ENCODE peak calls at places on chromosomes 3 and 15, in four cellular contexts. I is DND-41; R is CD8-positive, alpha-beta T cell; D is spleen. F is an unnamed sample.

GRCh38 chr3:194675081-194675640 is 3.2 kb upstream of the LSG1 start:
- DNase-seq in R (no peak), I (no peak), D (no peak), F (no peak)

GRCh38 chr3:430186-430585 is 233.6 kb downstream of the CHL1 start:
- DNase-seq in I (no peak), D (no peak), R (no peak), F (no peak)

GRCh38 chr3:64266065-64266874 is 41.0 kb upstream of the PRICKLE2 start:
- DNase-seq in I (no peak), R (no peak), D (no peak), F (no peak)

GRCh38 chr3:152322756-152323155 is 54.0 kb downstream of the MBNL1 start:
- DNase-seq in R (no peak), I (no peak), D (no peak), F (no peak)

GRCh38 chr3:156680243-156680930 is 6.0 kb downstream of the TIPARP start:
- DNase-seq in I (no peak), D (no peak), R (no peak), F (no peak)

GRCh38 chr3:124802702-124803101 is 72.5 kb downstream of the UMPS start:
- DNase-seq in R (no peak), I (no peak), D (no peak), F (no peak)

GRCh38 chr15:93800805-93801204 is 430.6 kb upstream of the MCTP2 start:
- DNase-seq in I (no peak), D (no peak), R (no peak), F (no peak)

GRCh38 chr3:10568549-10568948 is 63.2 kb upstream of the ATP2B2 start:
- DNase-seq in R (no peak), I (no peak), D (no peak), F (no peak)

GRCh38 chr3:13405614-13406013 is 14.5 kb downstream of the NUP210 start:
- DNase-seq in D (peak), I (no peak), R (no peak), F (no peak)

GRCh38 chr3:120203016-120203415 is 82.0 kb downstream of the GPR156 start:
- DNase-seq in I (no peak), D (no peak), R (no peak), F (no peak)

GRCh38 chr3:16182612-16183011 is 8.1 kb downstream of the GALNT15 start:
- DNase-seq in I (no peak), R (no peak), D (no peak), F (no peak)

GRCh38 chr15:81256916-81257315 is 60.2 kb downstream of the IL16 start:
- DNase-seq in D (no peak), I (no peak), R (no peak), F (no peak)

GRCh38 chr3:112101946-112102345 is 15.8 kb downstream of the C3orf52 start:
- DNase-seq in I (no peak), R (no peak), D (no peak), F (no peak)

GRCh38 chr3:193548406-193548805 is 6.3 kb downstream of the ATP13A4 start:
- DNase-seq in D (no peak), I (no peak), R (no peak), F (no peak)

GRCh38 chr3:186239321-186239720 is 122.7 kb downstream of the DGKG start:
- DNase-seq in D (no peak), I (no peak), R (no peak), F (no peak)

GRCh38 chr15:40088929-40089755 is 19.5 kb downstream of the BMF start:
- DNase-seq in R (no peak), D (peak), I (no peak), F (no peak)

GRCh38 chr3:156751461-156752025 is 74.6 kb upstream of the LEKR1 start:
- DNase-seq in I (no peak), R (no peak), D (no peak), F (no peak)

GRCh38 chr3:414063-414462 is 217.5 kb downstream of the CHL1 start:
- DNase-seq in R (no peak), D (no peak), I (no peak), F (no peak)

GRCh38 chr3:186640473-186640818 is 247 bp downstream of the FETUB start:
- DNase-seq in I (no peak), R (no peak), D (no peak), F (no peak)

GRCh38 chr15:80609111-80609510 is 86.0 kb upstream of the ABHD17C start:
- DNase-seq in I (no peak), D (no peak), R (no peak), F (no peak)

GRCh38 chr15:71747128-71748083 is 62.9 kb upstream of the NR2E3 start:
- DNase-seq in I (no peak), R (no peak), D (no peak), F (no peak)

GRCh38 chr3:111073186-111073585 is 1.6 kb downstream of the NECTIN3 start:
- DNase-seq in I (no peak), D (no peak), R (no peak), F (no peak)

GRCh38 chr3:5545719-5546118 is 358.2 kb downstream of the EDEM1 start:
- DNase-seq in R (no peak), I (no peak), D (no peak), F (no peak)

GRCh38 chr3:150227839-150228238 is 180.3 kb upstream of the TSC22D2 start:
- DNase-seq in I (peak), D (no peak), R (no peak), F (no peak)

GRCh38 chr15:98728811-98729160 is 80.4 kb downstream of the IGF1R start:
- DNase-seq in D (no peak), I (no peak), R (no peak), F (no peak)

GRCh38 chr15:98728107-98728810 is 79.9 kb downstream of the IGF1R start:
- DNase-seq in D (no peak), R (no peak), I (no peak), F (no peak)

GRCh38 chr15:98729446-98730042 is 81.2 kb downstream of the IGF1R start:
- DNase-seq in R (no peak), I (no peak), D (no peak), F (no peak)

GRCh38 chr15:98725874-98726273 is 77.5 kb downstream of the IGF1R start:
- DNase-seq in D (no peak), I (no peak), R (no peak), F (no peak)

DNA sequence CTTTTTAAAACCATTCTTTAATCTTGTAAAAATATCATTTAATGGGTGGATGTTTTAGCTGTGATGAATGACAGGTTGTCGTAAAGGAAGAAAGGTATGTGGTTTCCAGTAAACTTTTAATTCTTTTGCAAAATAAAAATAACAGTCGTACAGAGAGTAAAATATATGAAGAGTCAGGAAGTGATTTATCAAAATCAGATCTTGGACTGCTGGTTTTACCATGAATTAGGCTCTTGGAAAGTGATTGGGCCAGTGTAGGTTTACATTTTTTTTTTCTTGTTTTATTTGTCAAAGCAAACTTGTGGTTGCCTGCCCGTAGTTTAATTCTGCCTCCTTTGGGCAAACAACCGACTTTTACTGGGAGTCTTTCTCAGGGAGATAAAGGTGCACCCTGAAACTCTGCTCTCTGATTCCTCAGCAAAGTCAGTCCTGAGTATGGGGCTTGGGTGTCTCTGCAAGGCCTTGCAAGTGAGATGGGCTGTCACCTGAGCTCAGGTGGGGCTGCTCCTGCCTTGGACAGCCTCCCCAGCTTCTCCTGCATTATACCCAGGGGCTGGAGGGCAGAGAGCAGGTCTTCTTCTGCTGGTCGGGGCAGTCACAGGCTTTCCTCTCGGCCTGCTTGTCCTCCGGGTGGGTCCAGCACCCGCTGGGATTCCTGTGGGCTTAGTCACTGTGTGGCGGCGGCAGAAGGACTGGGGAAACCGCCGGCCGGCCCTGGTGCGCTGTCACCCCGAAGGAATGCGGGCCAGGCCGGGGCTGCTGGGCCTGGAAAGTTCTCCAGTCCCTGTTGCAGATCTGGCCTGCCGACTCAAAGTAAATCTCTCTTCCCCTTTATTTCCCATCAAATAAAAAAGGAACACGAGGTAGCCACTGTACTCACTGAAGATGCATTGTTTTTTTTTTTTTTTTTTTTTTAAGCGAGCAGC is 79.0 kb downstream of the IGF1R start:
- DNase-seq in I (no peak), R (no peak), D (no peak), F (no peak)
- H3K4me3 ChIP-seq in I (no peak), R (no peak), D (no peak), F (no peak)

DNA sequence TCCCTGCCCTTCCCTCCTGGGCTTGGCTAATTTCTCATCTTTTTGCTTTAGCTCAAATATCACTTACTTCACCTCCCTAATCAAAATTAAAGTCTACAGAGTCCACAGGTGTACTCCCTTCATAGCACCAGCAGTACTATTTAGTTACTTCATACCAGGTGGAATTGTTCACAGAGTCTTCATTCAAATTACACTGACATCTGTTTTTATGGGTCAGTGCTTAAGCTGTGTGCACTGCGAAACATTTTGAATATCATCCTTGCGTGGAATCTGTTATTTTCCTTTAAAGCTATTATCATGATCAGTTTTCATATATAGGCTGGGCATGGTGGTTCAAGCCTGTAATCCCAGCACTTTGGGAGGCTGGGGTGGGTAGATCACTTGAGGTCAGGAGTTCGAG is 2.7 kb upstream of the SERF2 start:
- DNase-seq in I (no peak), R (no peak), D (no peak), F (no peak)
- H3K4me3 ChIP-seq in I (no peak), R (no peak), D (no peak), F (no peak)

DNA sequence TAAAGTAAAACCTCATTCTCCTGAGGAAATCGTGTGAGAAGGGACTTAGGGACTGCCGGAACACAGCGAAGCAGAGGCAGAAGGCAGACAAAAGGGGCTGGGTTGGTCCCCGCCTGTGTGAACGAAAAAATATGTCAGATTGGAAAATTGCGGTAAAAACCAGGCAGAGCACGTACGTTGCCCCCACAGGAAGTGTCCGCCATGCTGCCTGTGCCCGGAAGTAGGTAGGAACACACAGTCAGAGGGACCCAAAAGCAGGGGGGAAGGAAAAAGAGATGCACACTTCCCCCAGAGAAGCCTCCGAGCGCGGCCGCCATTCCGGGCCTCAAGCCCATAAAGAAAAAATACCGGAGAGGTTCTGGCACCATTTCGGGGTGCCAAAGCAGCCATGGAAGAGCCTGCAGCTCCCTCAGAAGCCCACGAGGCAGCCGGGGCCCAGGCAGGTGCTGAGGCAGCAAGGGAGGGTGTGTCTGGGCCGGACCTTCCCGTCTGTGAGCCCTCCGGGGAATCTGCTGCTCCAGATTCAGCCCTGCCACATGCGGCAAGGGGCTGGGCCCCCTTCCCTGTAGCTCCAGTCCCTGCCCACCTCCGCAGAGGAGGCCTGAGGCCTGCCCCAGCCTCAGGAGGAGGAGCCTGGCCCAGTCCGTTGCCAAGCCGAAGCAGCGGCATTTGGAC is at the start of gene MKRN3:
- DNase-seq in I (peak), R (peak), D (no peak), F (peak)
- H3K4me3 ChIP-seq in I (peak), R (peak), D (no peak), F (peak)

DNA sequence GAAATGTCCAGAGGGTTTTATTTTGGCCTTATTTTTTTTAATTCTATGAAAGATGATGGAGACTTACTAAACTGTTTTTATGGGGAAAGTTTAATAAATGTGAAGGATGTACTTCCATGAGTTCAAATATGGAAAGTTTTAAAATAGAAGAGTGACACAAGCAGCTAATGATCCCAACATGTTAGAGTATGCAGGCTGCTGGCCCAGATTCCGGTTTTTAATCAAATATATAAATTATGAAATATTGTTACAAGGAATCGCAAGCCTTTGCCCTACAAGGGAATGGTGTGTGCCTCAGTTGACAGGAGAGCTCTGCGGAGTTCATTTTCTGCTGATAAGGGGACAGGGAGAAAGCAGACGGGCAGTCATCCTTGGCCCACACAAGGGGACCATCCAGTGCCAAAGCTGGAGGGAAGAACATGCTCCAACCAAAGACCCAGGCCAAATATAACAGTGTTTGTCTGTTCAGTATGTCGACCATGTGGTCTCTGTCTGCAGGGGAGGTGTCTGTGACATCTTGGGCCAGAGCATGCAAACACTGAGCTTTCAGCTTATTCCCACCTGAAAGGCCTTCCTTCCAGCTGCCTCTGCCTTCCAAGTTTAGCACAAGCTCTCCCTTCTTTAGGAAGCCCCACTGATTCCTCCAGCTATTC is 69.8 kb downstream of the SSUH2 start:
- DNase-seq in R (no peak), D (no peak), I (no peak), F (no peak)
- H3K4me3 ChIP-seq in R (no peak), D (no peak), I (no peak), F (no peak)

GRCh38 chr15:33195283-33195682 is 769 bp upstream of the FMN1 start:
- DNase-seq in I (no peak), D (no peak), R (no peak), F (no peak)

GRCh38 chr15:33191641-33192040 is 2.9 kb downstream of the FMN1 start:
- DNase-seq in R (no peak), I (no peak), D (no peak), F (no peak)

GRCh38 chr15:33197636-33198035 is 3.1 kb upstream of the FMN1 start:
- DNase-seq in D (no peak), R (no peak), I (no peak), F (no peak)

GRCh38 chr15:33194704-33195261 is at the start of gene FMN1:
- DNase-seq in R (peak), D (peak), I (peak), F (peak)

GRCh38 chr15:33194237-33194636 is 277 bp downstream of the FMN1 start:
- DNase-seq in I (no peak), R (no peak), D (peak), F (no peak)
- H3K4me3 ChIP-seq in I (no peak), R (peak), D (peak), F (peak)

GRCh38 chr3:48129921-48130320 is 58.3 kb downstream of the CDC25A start:
- DNase-seq in D (no peak), R (no peak), I (no peak), F (no peak)
- H3K4me3 ChIP-seq in D (no peak), R (no peak), I (no peak), F (no peak)

DNA sequence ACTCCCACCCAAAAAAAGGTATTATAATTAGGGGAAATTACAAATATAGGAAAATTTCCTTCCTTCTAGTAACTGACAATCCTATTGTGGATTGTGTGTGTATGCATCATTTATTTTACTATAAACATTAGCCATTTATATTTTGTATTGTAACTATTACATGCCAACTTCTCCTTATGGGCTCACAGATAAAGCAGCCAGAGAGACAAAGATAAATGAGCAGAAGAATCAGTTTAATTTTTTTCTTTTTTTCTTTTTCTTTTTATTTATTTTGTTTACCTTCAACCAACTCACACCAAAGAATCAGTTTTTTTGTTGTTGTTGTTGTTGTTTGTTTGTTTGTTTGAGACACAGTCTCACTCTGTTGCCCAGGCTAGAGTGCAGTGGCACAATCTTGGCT is 48.7 kb downstream of the LRRFIP2 start:
- DNase-seq in I (no peak), D (no peak), R (no peak), F (no peak)
- H3K4me3 ChIP-seq in I (no peak), D (no peak), R (no peak), F (no peak)

DNA sequence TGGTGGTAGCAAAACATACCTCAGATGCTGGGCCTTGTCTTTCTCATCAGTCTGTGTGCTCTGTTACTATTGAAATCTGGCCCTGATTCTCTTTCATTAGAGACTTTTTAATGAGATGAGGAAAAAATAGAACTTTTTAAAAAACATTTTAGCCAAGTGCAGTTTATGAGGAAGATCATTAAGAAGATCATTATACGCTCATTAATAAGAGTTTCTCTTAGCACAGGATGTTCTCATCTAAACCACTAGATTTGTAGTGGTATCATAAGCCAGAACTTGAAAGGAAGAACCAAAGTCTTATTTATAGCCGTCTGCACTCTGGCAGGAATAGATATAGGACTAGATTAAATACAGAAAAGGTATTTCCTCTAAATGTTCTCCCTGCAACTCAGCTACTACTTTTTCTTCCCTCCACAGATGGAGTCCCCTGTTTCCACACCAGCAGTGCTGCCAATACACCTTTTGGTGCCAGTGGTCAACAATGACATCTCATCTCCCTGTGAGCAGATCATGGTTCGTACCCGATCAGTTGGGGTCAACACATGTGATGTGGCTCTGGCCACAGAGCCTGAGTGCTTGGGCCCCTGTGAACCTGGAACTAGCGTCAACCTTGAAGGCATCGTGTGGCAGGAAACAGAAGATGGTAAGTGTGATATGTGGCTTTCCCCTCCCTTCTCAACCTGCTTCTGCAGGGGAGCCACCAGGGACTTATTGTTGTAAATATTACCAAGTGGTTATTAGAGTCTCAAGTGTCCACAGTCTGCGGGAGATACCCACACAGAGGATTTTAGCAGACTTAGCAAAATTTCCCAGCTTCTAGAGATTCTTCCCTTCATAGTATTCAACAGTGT is 152.8 kb downstream of the RBPMS2 start:
- DNase-seq in D (peak), R (peak), I (peak), F (peak)
- H3K4me3 ChIP-seq in D (no peak), R (peak), I (no peak), F (peak)

DNA sequence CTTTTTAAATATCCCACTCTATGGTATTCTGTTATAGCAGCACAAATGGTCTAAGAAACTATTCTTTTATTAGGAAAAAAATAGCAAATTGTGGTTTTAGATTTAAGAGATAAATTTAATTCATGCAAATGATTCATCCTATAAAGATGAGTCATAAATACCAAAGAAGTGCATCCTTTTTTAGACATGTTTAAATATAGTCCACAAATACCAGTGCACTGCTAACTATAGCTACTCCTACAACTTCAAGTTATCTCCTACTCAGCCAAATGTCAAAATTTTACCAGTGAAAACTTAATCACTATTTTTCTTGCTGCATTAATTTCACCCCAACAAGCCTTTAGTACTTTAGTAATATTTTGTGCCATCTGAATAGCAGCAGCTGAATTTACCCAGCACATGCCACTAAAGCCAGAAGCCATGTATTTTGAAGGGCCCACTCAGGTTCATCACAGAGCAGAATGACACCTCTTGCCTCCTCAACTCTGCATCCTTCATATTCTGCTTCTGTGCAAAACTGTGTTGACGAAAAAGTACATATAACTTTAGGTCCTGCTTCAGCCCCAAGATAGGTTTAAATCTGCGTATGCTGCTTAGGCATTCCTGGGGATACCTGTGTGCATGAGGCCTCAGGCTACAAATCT is 24.9 kb downstream of the CX3CR1 start:
- DNase-seq in D (no peak), R (no peak), I (no peak), F (no peak)
- H3K4me3 ChIP-seq in D (no peak), R (no peak), I (no peak), F (no peak)

F was measured in naive thymus-derived CD4-positive, alpha-beta T cell.